ENCODE peak calls at places on chromosomes 12 and 14, in eight cellular contexts. O is GM12891; F is activated T-cell treated with anti-CD3 and anti-CD28 coated beads for 48 hours; W is stimulated activated CD4-positive, alpha-beta T cell treated with anti-CD3 and anti-CD28 coated beads, Interleukin-15, amount 100 ng/mL, for 24 hours; T is hippocampal formation; N is testis; U is hypothalamus; J is WERI-Rb-1. H is an unnamed sample.

GRCh38 chr12:132190012-132190755 is 45.9 kb downstream of the NOC4L start:
- DNase-seq in T (no peak), O (no peak), F (no peak), N (no peak), J (peak), W (no peak), U (no peak), H (no peak)

GRCh38 chr12:64457036-64457435 is 5.1 kb downstream of the TBK1 start:
- DNase-seq in O (no peak), T (no peak), J (no peak), W (peak), N (no peak), F (peak), U (no peak), H (no peak)

GRCh38 chr12:95548539-95549391 is 2.5 kb downstream of the USP44 start:
- DNase-seq in J (peak), N (peak), F (peak), T (peak), O (peak), U (peak), W (peak), H (no peak)

GRCh38 chr14:89833120-89833521 is 121.4 kb downstream of the EFCAB11 start:
- DNase-seq in O (no peak), F (no peak), W (no peak), N (no peak), U (no peak), J (no peak), T (no peak), H (no peak)

GRCh38 chr14:67749341-67750110 is 47.8 kb downstream of the RDH12 start:
- DNase-seq in N (no peak), F (no peak), T (no peak), U (no peak), J (peak), W (no peak), O (no peak), H (no peak)

GRCh38 chr14:21042918-21043317 is 756 bp downstream of the RNASE7 start:
- DNase-seq in J (no peak), W (no peak), U (peak), T (peak), N (no peak), F (no peak), O (no peak), H (no peak)

GRCh38 chr12:85489194-85489593 is 209.2 kb downstream of the ALX1 start:
- DNase-seq in O (no peak), U (no peak), T (no peak), N (no peak), F (no peak), J (no peak), W (no peak), H (no peak)

GRCh38 chr14:62189698-62190097 is 427.5 kb downstream of the SNAPC1 start:
- DNase-seq in U (no peak), F (no peak), T (no peak), O (no peak), W (no peak), N (no peak), J (no peak), H (no peak)

GRCh38 chr12:76927170-76927784 is 48.5 kb upstream of the CSRP2 start:
- DNase-seq in U (no peak), N (peak), T (no peak), O (peak), F (peak), W (peak), J (peak), H (no peak)

GRCh38 chr14:106837870-106838269 is 1311.5 kb downstream of the TMEM121 start:
- DNase-seq in U (no peak), O (no peak), W (no peak), F (no peak), T (no peak), J (no peak), N (no peak), H (no peak)

GRCh38 chr12:121452356-121453021 is 52.6 kb downstream of the RNF34 start:
- DNase-seq in O (no peak), T (no peak), F (no peak), W (no peak), J (no peak), N (no peak), U (no peak), H (no peak)

GRCh38 chr12:92108651-92109050 is 37.0 kb downstream of the BTG1 start:
- DNase-seq in F (no peak), W (no peak), O (no peak), U (no peak), N (no peak), J (no peak), T (no peak), H (no peak)

GRCh38 chr12:116534341-116535121 is 24.6 kb upstream of the MAP1LC3B2 start:
- DNase-seq in J (no peak), O (no peak), U (no peak), N (peak), F (no peak), T (no peak), W (no peak), H (no peak)

GRCh38 chr14:24351517-24351916 is 11.7 kb upstream of the RIPK3 start:
- DNase-seq in U (no peak), J (no peak), N (peak), O (no peak), F (no peak), W (no peak), T (no peak), H (no peak)

GRCh38 chr12:25213338-25213737 is 18.3 kb downstream of the ETFRF1 start:
- DNase-seq in W (no peak), J (no peak), O (no peak), U (no peak), T (no peak), N (no peak), F (no peak), H (no peak)

GRCh38 chr12:105464426-105464825 is 133.9 kb downstream of the C12orf75 start:
- DNase-seq in U (no peak), W (no peak), T (no peak), O (no peak), J (peak), N (no peak), F (no peak), H (no peak)

GRCh38 chr14:95835331-95835730 is 41.3 kb upstream of the TUNAR start:
- DNase-seq in W (peak), J (no peak), O (no peak), N (no peak), F (peak), U (no peak), T (no peak), H (no peak)

GRCh38 chr12:122886851-122887816 is 8.8 kb downstream of the VPS37B start:
- DNase-seq in N (no peak), U (no peak), J (peak), O (no peak), W (peak), F (peak), T (no peak), H (no peak)

GRCh38 chr12:119679081-119679480 is 11.1 kb downstream of the PRKAB1 start:
- DNase-seq in F (no peak), J (no peak), O (no peak), U (no peak), T (no peak), W (no peak), N (no peak), H (no peak)

GRCh38 chr12:3278681-3279414 is 201.7 kb downstream of the TSPAN9 start:
- DNase-seq in U (no peak), N (no peak), J (no peak), W (no peak), F (no peak), O (no peak), T (no peak), H (no peak)

GRCh38 chr12:20372326-20373097 is 4.2 kb downstream of the PDE3A start:
- DNase-seq in T (no peak), F (no peak), U (no peak), O (no peak), W (no peak), N (no peak), J (no peak), H (no peak)

GRCh38 chr12:96427269-96427729 is 27.1 kb upstream of the CDK17 start:
- DNase-seq in W (peak), N (no peak), F (peak), T (no peak), J (peak), O (no peak), U (no peak), H (peak)

GRCh38 chr12:103833095-103833777 is 7.8 kb downstream of the NT5DC3 start:
- DNase-seq in U (no peak), N (no peak), W (no peak), F (no peak), O (no peak), T (no peak), J (no peak), H (no peak)

GRCh38 chr12:133225527-133225926 is 10.2 kb downstream of the ANHX start:
- DNase-seq in T (no peak), F (no peak), W (no peak), U (no peak), N (no peak), O (no peak), J (no peak), H (no peak)

H was measured in HS-27A.